ENCODE peak calls at places on chromosomes 3 and 15, in four cellular contexts. One of them, this sample, is unnamed.

GRCh38 chr3:47577583-47578118 is 1.0 kb downstream of the CSPG5 start:
- DNase-seq in left ventricle myocardium inferior: no peak
- DNase-seq in lower lobe of right lung: peak; percentile 50
- DNase-seq in psoas muscle: peak; percentile 29
- DNase-seq in this sample: peak; percentile 28

GRCh38 chr3:101200461-101200860 is 119.9 kb downstream of the IMPG2 start:
- DNase-seq in lower lobe of right lung: no peak
- DNase-seq in psoas muscle: no peak
- DNase-seq in left ventricle myocardium inferior: no peak
- DNase-seq in this sample: no peak

GRCh38 chr15:74529911-74530310 is 11.1 kb upstream of the ARID3B start:
- DNase-seq in left ventricle myocardium inferior: no peak
- DNase-seq in psoas muscle: no peak
- DNase-seq in lower lobe of right lung: no peak
- DNase-seq in this sample: no peak

GRCh38 chr3:139537795-139538538 is 1.6 kb downstream of the RBP1 start:
- DNase-seq in left ventricle myocardium inferior: no peak
- DNase-seq in psoas muscle: no peak
- DNase-seq in lower lobe of right lung: no peak
- DNase-seq in this sample: no peak

GRCh38 chr15:73597036-73597638 is 36.1 kb downstream of the NPTN start:
- DNase-seq in psoas muscle: no peak
- DNase-seq in left ventricle myocardium inferior: no peak
- DNase-seq in lower lobe of right lung: no peak
- DNase-seq in this sample: no peak

GRCh38 chr3:66408458-66408857 is 92.4 kb downstream of the LRIG1 start:
- DNase-seq in left ventricle myocardium inferior: no peak
- DNase-seq in lower lobe of right lung: no peak
- DNase-seq in psoas muscle: no peak
- DNase-seq in this sample: no peak

GRCh38 chr3:14703791-14704190 is 28.9 kb downstream of the C3orf20 start:
- DNase-seq in left ventricle myocardium inferior: no peak
- DNase-seq in lower lobe of right lung: no peak
- DNase-seq in psoas muscle: no peak
- DNase-seq in this sample: no peak

GRCh38 chr3:159828542-159828943 is 160.1 kb upstream of the IL12A start:
- DNase-seq in psoas muscle: no peak
- DNase-seq in lower lobe of right lung: no peak
- DNase-seq in left ventricle myocardium inferior: no peak
- DNase-seq in this sample: no peak

GRCh38 chr3:172279191-172279640 is 169.0 kb downstream of the GHSR start:
- DNase-seq in left ventricle myocardium inferior: no peak
- DNase-seq in psoas muscle: no peak
- DNase-seq in lower lobe of right lung: no peak
- DNase-seq in this sample: no peak

GRCh38 chr3:48420561-48420960 is 9.3 kb downstream of the PLXNB1 start:
- DNase-seq in left ventricle myocardium inferior: no peak
- DNase-seq in psoas muscle: no peak
- DNase-seq in lower lobe of right lung: no peak
- DNase-seq in this sample: no peak

DNA sequence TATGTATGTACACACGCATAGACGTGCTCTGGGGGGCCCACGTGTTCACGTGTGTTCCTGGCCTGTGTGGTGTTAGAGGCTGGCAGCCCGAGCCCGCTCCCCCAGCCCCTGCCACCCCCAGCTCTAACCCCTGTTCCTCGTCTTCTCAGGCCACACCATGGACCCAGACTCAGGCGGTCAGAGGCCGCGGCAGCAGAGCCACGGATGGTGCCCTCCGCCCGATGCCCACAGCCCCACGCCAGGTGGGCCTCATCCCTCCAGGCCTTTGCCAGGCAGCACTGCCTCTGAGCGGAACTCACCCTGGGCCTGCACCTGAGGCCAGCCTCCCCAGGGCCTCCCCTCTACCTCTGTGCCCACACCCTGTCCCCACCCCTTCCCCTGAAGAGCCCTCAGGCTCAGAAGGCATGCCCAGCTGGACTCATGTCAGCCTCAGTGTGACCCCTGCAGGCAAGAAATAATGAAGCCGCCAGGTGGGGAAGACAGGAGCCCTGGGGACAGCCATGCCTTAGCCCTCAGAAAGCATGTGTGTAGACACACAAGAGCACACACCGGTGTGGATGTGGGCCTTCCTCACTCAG is 16.4 kb upstream of the GNAT1 start:
- DNase-seq in left ventricle myocardium inferior: no peak
- DNase-seq in lower lobe of right lung: no peak
- DNase-seq in psoas muscle: no peak
- DNase-seq in this sample: no peak
- TF ChIP-seq CTCF in left ventricle myocardium inferior: no peak
- TF ChIP-seq CTCF in lower lobe of right lung: no peak
- TF ChIP-seq CTCF in psoas muscle: no peak
- TF ChIP-seq CTCF in this sample: no peak

GRCh38 chr15:63982381-63982854 is 63.9 kb downstream of the DAPK2 start:
- DNase-seq in lower lobe of right lung: no peak
- DNase-seq in psoas muscle: no peak
- DNase-seq in left ventricle myocardium inferior: no peak
- DNase-seq in this sample: peak; percentile 12
- H3K4me1 ChIP-seq in lower lobe of right lung: peaks cover 51% of the 10 kb centered on the region
- H3K4me1 ChIP-seq in psoas muscle: peaks cover 78% of the 10 kb centered on the region
- H3K4me1 ChIP-seq in left ventricle myocardium inferior: peaks cover 91% of the 10 kb centered on the region
- H3K4me1 ChIP-seq in this sample: no peaks in the 10 kb centered on the region

GRCh38 chr3:40258555-40258954 is 51.0 kb upstream of the EIF1B start:
- DNase-seq in lower lobe of right lung: no peak
- DNase-seq in left ventricle myocardium inferior: no peak
- DNase-seq in psoas muscle: no peak
- DNase-seq in this sample: no peak
- TF ChIP-seq CTCF in lower lobe of right lung: no peak
- TF ChIP-seq CTCF in left ventricle myocardium inferior: no peak
- TF ChIP-seq CTCF in psoas muscle: no peak
- TF ChIP-seq CTCF in this sample: no peak

GRCh38 chr3:149472393-149472792 is 2.1 kb upstream of the TM4SF4 start:
- DNase-seq in lower lobe of right lung: no peak
- DNase-seq in psoas muscle: no peak
- DNase-seq in left ventricle myocardium inferior: no peak
- DNase-seq in this sample: no peak

GRCh38 chr3:149471991-149472390 is 2.5 kb upstream of the TM4SF4 start:
- DNase-seq in lower lobe of right lung: no peak
- DNase-seq in psoas muscle: no peak
- DNase-seq in left ventricle myocardium inferior: no peak
- DNase-seq in this sample: no peak

GRCh38 chr3:149473991-149474819 is at the start of gene TM4SF4:
- DNase-seq in left ventricle myocardium inferior: no peak
- DNase-seq in psoas muscle: no peak
- DNase-seq in lower lobe of right lung: no peak
- DNase-seq in this sample: no peak

GRCh38 chr3:149475451-149476060 is 1.1 kb downstream of the TM4SF4 start:
- DNase-seq in lower lobe of right lung: no peak
- DNase-seq in left ventricle myocardium inferior: no peak
- DNase-seq in psoas muscle: no peak
- DNase-seq in this sample: no peak

GRCh38 chr3:149473314-149473990 is 1.0 kb upstream of the TM4SF4 start:
- DNase-seq in lower lobe of right lung: peak; percentile 66
- DNase-seq in psoas muscle: peak; percentile 42
- DNase-seq in left ventricle myocardium inferior: no peak
- DNase-seq in this sample: no peak
- H3K4me1 ChIP-seq in lower lobe of right lung: peaks cover 29% of the 10 kb centered on the region
- H3K4me1 ChIP-seq in psoas muscle: peaks cover 30% of the 10 kb centered on the region
- H3K4me1 ChIP-seq in left ventricle myocardium inferior: peaks cover 26% of the 10 kb centered on the region
- H3K4me1 ChIP-seq in this sample: peaks cover 23% of the 10 kb centered on the region

GRCh38 chr3:39762537-39762936 is 46.9 kb upstream of the MYRIP start:
- DNase-seq in lower lobe of right lung: no peak
- DNase-seq in left ventricle myocardium inferior: no peak
- DNase-seq in psoas muscle: no peak
- DNase-seq in this sample: no peak

GRCh38 chr3:39760325-39760724 is 49.1 kb upstream of the MYRIP start:
- DNase-seq in psoas muscle: no peak
- DNase-seq in lower lobe of right lung: no peak
- DNase-seq in left ventricle myocardium inferior: no peak
- DNase-seq in this sample: no peak

GRCh38 chr3:39765575-39765974 is 43.8 kb upstream of the MYRIP start:
- DNase-seq in left ventricle myocardium inferior: no peak
- DNase-seq in lower lobe of right lung: no peak
- DNase-seq in psoas muscle: no peak
- DNase-seq in this sample: no peak

GRCh38 chr3:39763390-39763789 is 46.0 kb upstream of the MYRIP start:
- DNase-seq in lower lobe of right lung: no peak
- DNase-seq in left ventricle myocardium inferior: no peak
- DNase-seq in psoas muscle: no peak
- DNase-seq in this sample: no peak
- TF ChIP-seq CTCF in lower lobe of right lung: no peak
- TF ChIP-seq CTCF in left ventricle myocardium inferior: no peak
- TF ChIP-seq CTCF in psoas muscle: no peak
- TF ChIP-seq CTCF in this sample: no peak

GRCh38 chr15:31264534-31265089 is 62.0 kb upstream of the KLF13 start:
- DNase-seq in left ventricle myocardium inferior: peak; percentile 1
- DNase-seq in lower lobe of right lung: no peak
- DNase-seq in psoas muscle: no peak
- DNase-seq in this sample: no peak
- H3K4me1 ChIP-seq in left ventricle myocardium inferior: peaks cover 25% of the 10 kb centered on the region
- H3K4me1 ChIP-seq in lower lobe of right lung: peaks cover 45% of the 10 kb centered on the region
- H3K4me1 ChIP-seq in psoas muscle: peaks cover 16% of the 10 kb centered on the region
- H3K4me1 ChIP-seq in this sample: peaks cover 40% of the 10 kb centered on the region

GRCh38 chr15:45970542-45970941 is 335.7 kb downstream of the SQOR start:
- DNase-seq in psoas muscle: no peak
- DNase-seq in left ventricle myocardium inferior: no peak
- DNase-seq in lower lobe of right lung: no peak
- DNase-seq in this sample: no peak
- TF ChIP-seq CTCF in psoas muscle: no peak
- TF ChIP-seq CTCF in left ventricle myocardium inferior: no peak
- TF ChIP-seq CTCF in lower lobe of right lung: no peak
- TF ChIP-seq CTCF in this sample: no peak

GRCh38 chr15:32901995-32902394 is 184.2 kb downstream of the GREM1 start:
- DNase-seq in lower lobe of right lung: no peak
- DNase-seq in psoas muscle: no peak
- DNase-seq in left ventricle myocardium inferior: no peak
- DNase-seq in this sample: no peak
- H3K4me1 ChIP-seq in lower lobe of right lung: no peaks in the 10 kb centered on the region
- H3K4me1 ChIP-seq in psoas muscle: no peaks in the 10 kb centered on the region
- H3K4me1 ChIP-seq in left ventricle myocardium inferior: no peaks in the 10 kb centered on the region
- H3K4me1 ChIP-seq in this sample: no peaks in the 10 kb centered on the region

GRCh38 chr3:141019244-141019643 is 31.9 kb upstream of the SPSB4 start:
- DNase-seq in psoas muscle: no peak
- DNase-seq in left ventricle myocardium inferior: no peak
- DNase-seq in lower lobe of right lung: no peak
- DNase-seq in this sample: no peak

GRCh38 chr3:141020139-141020940 is 30.8 kb upstream of the SPSB4 start:
- DNase-seq in left ventricle myocardium inferior: no peak
- DNase-seq in lower lobe of right lung: no peak
- DNase-seq in psoas muscle: no peak
- DNase-seq in this sample: no peak

GRCh38 chr3:141011511-141012262 is 39.5 kb upstream of the SPSB4 start:
- DNase-seq in lower lobe of right lung: peak; percentile 84
- DNase-seq in psoas muscle: peak; percentile 82
- DNase-seq in left ventricle myocardium inferior: peak; percentile 82
- DNase-seq in this sample: peak; percentile 68

GRCh38 chr3:141012571-141012970 is 38.6 kb upstream of the SPSB4 start:
- DNase-seq in left ventricle myocardium inferior: no peak
- DNase-seq in psoas muscle: no peak
- DNase-seq in lower lobe of right lung: no peak
- DNase-seq in this sample: no peak

GRCh38 chr3:141015486-141015885 is 35.7 kb upstream of the SPSB4 start:
- DNase-seq in left ventricle myocardium inferior: no peak
- DNase-seq in psoas muscle: no peak
- DNase-seq in lower lobe of right lung: no peak
- DNase-seq in this sample: no peak
- TF ChIP-seq CTCF in left ventricle myocardium inferior: no peak
- TF ChIP-seq CTCF in psoas muscle: no peak
- TF ChIP-seq CTCF in lower lobe of right lung: no peak
- TF ChIP-seq CTCF in this sample: no peak

DNA sequence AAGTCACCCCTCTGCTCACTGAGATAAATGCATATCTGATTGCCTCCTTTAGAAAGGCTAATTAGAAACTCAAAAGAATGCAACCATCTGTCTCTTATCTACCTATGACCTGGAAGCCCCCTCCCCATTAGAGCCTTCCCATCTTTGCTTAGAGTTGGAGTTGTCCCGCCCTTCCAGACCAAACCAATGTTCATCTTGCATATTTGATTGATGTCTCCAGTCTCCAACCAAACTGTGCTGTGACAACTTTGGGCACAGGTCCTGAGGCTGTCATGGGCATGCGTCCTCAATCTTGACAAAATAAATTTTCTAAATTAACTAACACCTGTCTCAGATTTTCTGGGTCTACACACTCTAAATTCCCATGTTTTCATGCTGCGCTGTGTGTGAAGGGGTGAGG is 7.4 kb downstream of the DAPK2 start:
- DNase-seq in left ventricle myocardium inferior: no peak
- DNase-seq in lower lobe of right lung: no peak
- DNase-seq in psoas muscle: no peak
- DNase-seq in this sample: no peak
- H3K4me1 ChIP-seq in left ventricle myocardium inferior: peaks cover 43% of the 10 kb centered on the region
- H3K4me1 ChIP-seq in lower lobe of right lung: no peaks in the 10 kb centered on the region
- H3K4me1 ChIP-seq in psoas muscle: peaks cover 38% of the 10 kb centered on the region
- H3K4me1 ChIP-seq in this sample: no peaks in the 10 kb centered on the region

This sample was measured in right lobe of liver.